ENCODE peak calls at places on chromosomes 13 and 19, in nine cellular contexts. X, D, J, A, P, C, T, H and Z are unnamed samples. For H3K4me1, the result is how much of the 10 kb centered on the place peaks cover.

GRCh38 chr13:20366056-20366455 is 133.9 kb upstream of the GJB6 start:
- DNase-seq in X (no peak), D (no peak), J (no peak), A (no peak), P (no peak), C (no peak), T (no peak), H (no peak), Z (no peak)

GRCh38 chr13:74270018-74270417 is 135.8 kb upstream of the KLF12 start:
- DNase-seq in X (no peak), D (no peak), J (no peak), A (no peak), P (peak), C (no peak), T (no peak), H (peak), Z (no peak)

GRCh38 chr13:25967144-25967543 is 84.7 kb downstream of the SHISA2 start:
- DNase-seq in X (no peak), D (no peak), J (no peak), A (no peak), P (no peak), C (no peak), T (no peak), H (no peak), Z (no peak)

GRCh38 chr19:51027126-51027806 is 850 bp upstream of the KLK11 start:
- DNase-seq in X (no peak), D (no peak), J (no peak), A (no peak), P (no peak), C (no peak), T (no peak), H (no peak), Z (no peak)

GRCh38 chr13:36395280-36395679 is 37.0 kb upstream of the CCNA1 start:
- DNase-seq in X (no peak), D (no peak), J (no peak), A (no peak), P (peak), C (no peak), T (no peak), H (no peak), Z (peak)

GRCh38 chr19:2077833-2078619 is 18.1 kb downstream of the MOB3A start:
- DNase-seq in X (no peak), D (no peak), J (no peak), A (no peak), P (no peak), C (no peak), T (no peak), H (no peak), Z (no peak)

GRCh38 chr13:26062853-26063444 is 11.1 kb upstream of the SHISA2 start:
- DNase-seq in X (no peak), D (no peak), J (no peak), A (no peak), P (peak), C (no peak), T (no peak), H (no peak), Z (peak)

GRCh38 chr19:16325671-16326400 is 1.2 kb downstream of the KLF2 start:
- DNase-seq in X (peak), D (peak), J (no peak), A (no peak), P (no peak), C (peak), T (peak), H (no peak), Z (no peak)

GRCh38 chr13:109301711-109302110 is 484.7 kb downstream of the IRS2 start:
- DNase-seq in X (no peak), D (no peak), J (no peak), A (no peak), P (no peak), C (no peak), T (no peak), H (no peak), Z (peak)

GRCh38 chr19:32767951-32768679 is 48.5 kb downstream of the TDRD12 start:
- DNase-seq in X (no peak), D (no peak), J (no peak), A (no peak), P (no peak), C (no peak), T (no peak), H (no peak), Z (peak)

GRCh38 chr13:23574421-23574820 is 4.2 kb downstream of the TNFRSF19 start:
- DNase-seq in X (no peak), D (no peak), J (no peak), A (no peak), P (no peak), C (no peak), T (no peak), H (no peak), Z (no peak)
- H3K27ac ChIP-seq in X (no peak), D (no peak), J (peak), A (no peak), P (no peak), C (no peak), T (no peak), H (no peak), Z (no peak)

GRCh38 chr19:42271861-42272534 is 2.9 kb downstream of the CIC start:
- DNase-seq in X (no peak), D (no peak), J (no peak), A (peak), P (no peak), C (no peak), T (no peak), H (no peak), Z (no peak)
- H3K4me1 ChIP-seq in X (under half), D (half or more), J (half or more), A (under half), P (under half), C (half or more), T (under half), H (under half), Z (under half)

DNA sequence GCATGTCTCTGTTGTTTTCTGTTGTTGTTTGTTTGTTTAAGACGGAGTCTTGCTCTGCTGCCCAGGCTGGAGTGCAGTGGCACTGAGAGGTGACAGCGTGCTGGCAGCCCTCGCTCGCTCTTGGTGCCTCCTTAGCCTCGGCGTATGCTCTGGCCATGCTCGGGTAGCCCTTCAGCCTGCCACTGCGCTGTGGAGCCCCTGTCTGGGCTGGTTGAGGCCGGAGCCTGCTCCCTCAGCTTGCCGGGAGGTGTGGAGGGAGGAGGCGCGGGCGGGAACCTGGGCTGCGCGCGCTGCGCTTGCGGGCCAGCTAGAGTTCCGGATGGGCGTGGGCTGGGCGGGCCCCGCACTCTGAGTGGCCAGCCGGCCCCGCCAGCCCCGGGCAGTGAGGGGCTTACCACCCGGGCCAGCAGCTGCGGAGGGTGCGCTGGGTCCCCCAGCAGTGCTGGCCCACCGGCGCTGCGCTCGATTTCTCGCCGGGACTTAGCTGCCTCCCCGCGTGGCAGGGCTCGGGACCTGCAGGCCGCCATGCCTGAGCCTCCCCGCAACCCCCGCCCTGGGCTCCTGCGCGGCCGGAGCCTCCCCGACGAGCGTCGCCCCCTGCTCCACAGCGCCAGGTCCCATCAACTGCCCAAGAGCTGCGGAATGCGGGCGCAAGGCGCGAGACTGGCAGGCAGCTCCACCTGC is 6.6 kb upstream of the ZNF329 start:
- DNase-seq in X (no peak), D (no peak), J (no peak), A (no peak), P (no peak), C (no peak), T (no peak), H (no peak), Z (no peak)
- H3K4me3 ChIP-seq in X (no peak), D (no peak), J (no peak), A (no peak), P (no peak), C (no peak), T (no peak), H (no peak), Z (no peak)

GRCh38 chr19:12786950-12787349 is 4.3 kb upstream of the JUNB start:
- DNase-seq in X (no peak), D (no peak), J (no peak), A (no peak), P (no peak), C (no peak), T (no peak), H (no peak), Z (no peak)
- H3K27ac ChIP-seq in X (peak), D (no peak), J (peak), A (peak), P (peak), C (peak), T (peak), H (peak), Z (no peak)

GRCh38 chr19:48755787-48756674 is 707 bp downstream of the FGF21 start:
- DNase-seq in X (no peak), D (no peak), J (no peak), A (no peak), P (no peak), C (no peak), T (no peak), H (no peak), Z (no peak)
- H3K4me1 ChIP-seq in X (under half), D (under half), J (under half), A (under half), P (under half), C (under half), T (under half), H (under half), Z (under half)

DNA sequence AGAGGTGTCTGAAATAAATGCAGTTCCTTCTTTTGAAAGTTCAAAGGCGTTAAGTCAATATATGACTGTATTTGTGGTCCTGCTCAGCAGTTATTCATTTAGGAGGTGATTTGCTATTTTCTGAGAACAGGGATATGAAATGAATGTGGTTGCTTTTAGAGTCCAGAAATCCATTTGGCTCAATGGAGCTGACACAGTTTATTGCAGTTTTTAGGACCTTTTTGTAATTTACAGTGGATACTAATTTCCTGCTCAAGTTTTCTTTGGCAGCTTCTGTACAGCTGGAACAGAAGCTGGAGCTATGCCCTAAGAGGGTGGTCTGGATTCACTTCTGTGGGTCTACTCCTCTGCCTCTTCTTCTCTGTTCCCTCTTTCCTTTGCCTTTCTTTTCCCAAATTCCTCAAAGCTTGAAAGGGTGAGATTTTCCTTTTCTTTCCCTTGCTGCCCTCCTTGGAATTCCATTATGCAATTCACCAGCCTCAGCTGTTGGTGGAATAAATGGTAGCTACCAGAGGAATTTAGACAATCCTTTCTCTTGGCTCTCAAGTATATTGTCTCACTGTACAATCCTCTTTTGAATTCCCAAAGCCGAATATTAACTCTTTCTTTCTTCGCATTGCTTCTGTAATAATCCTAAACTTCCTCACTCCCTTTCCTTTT is 39.9 kb downstream of the ITGBL1 start:
- DNase-seq in X (no peak), D (no peak), J (no peak), A (no peak), P (no peak), C (no peak), T (no peak), H (no peak), Z (no peak)
- H3K4me3 ChIP-seq in X (no peak), D (no peak), J (no peak), A (no peak), P (no peak), C (no peak), T (no peak), H (no peak), Z (no peak)

GRCh38 chr19:45638930-45639729 is at the start of gene EML2:
- DNase-seq in X (no peak), D (peak), J (peak), A (peak), P (peak), C (peak), T (no peak), H (no peak), Z (peak)
- H3K27ac ChIP-seq in X (peak), D (peak), J (peak), A (no peak), P (peak), C (peak), T (no peak), H (peak), Z (no peak)

DNA sequence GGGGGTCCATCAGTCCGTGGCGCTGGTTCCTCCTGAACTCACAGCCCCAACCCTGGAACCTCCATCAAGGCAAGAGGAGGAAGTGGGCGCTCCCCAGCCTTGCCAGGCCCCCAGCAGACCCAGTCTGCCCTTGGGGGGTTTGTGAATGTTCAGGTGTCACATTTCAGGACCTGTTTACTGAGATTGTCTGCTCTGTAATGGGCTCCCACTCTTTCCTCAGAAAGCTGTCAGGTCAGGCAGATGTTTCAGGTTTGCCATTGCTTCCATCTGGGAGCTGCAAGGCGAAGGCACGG is 29.4 kb downstream of the TSSK6 start:
- DNase-seq in X (no peak), D (no peak), J (no peak), A (no peak), P (no peak), C (no peak), T (no peak), H (no peak), Z (no peak)
- H3K4me1 ChIP-seq in X (under half), D (half or more), J (half or more), A (under half), P (under half), C (under half), T (under half), H (half or more), Z (under half)

GRCh38 chr19:55253842-55254624 is 4.8 kb downstream of the PPP6R1 start:
- DNase-seq in X (peak), D (peak), J (no peak), A (no peak), P (no peak), C (no peak), T (no peak), H (no peak), Z (no peak)
- H3K4me3 ChIP-seq in X (peak), D (peak), J (peak), A (peak), P (no peak), C (peak), T (no peak), H (no peak), Z (no peak)

DNA sequence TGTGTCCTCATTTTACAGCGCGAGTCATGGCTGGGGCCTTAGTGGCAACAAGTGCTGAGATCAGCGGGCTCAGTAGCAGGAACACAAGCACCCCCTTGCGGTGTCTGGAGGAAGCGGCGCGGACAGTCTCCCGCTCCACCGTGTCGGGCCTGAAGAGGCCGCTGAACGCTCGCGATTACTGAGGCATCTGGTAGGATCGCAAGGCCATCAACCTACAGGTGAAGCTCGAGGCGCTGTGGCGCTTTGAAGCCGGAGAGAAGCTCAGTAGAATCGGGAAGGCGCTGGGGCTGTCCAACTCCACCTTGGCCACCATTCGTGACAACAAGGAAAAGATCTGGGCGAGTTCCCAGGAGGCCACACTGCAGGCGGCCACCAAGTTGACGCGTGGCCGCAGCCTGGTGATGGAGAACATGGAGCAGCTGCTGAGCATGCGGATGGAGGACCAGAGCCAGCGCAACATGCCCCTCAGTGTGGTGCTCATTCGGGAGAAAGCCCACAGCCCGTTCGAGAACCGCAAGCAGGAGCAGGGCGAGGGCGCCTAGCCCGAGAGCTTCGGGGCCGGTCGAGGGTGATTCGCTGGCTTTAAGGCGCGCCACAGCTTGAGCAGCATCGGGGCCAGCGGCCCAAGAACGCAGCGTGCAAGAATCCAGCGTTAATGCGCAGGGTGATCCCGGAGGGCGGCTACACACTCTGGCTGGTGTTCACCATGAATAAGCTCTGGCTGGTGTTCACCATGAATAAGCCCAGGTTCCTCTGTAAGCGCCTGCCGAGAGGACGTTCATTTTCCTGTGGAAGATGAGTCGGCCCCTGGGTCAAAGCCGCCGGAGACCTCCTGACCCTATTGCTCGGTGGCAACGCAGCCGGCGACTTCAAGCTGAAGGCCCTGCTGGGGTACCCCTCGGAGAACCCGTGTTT is 8.3 kb upstream of the MZF1 start:
- DNase-seq in X (peak), D (peak), J (peak), A (peak), P (peak), C (peak), T (peak), H (no peak), Z (no peak)
- H3K27ac ChIP-seq in X (no peak), D (no peak), J (peak), A (peak), P (no peak), C (peak), T (peak), H (no peak), Z (no peak)